ENCODE peak calls at places on chromosomes 11 and 22, in six cellular contexts. P is COLO829; E is stimulated activated effector memory CD8-positive, alpha-beta T cell treated with anti-CD3 and anti-CD28 coated beads, Interleukin-12 subunit alpha, Interleukin-12 subunit beta, amount 100 ng/mL, for 72 hours; R is activated CD4-positive, alpha-beta T cell treated with anti-CD3 and anti-CD28 coated beads for 24 hours; J is RKO; X is activated naive CD8-positive, alpha-beta T cell treated with anti-CD3 and anti-CD28 coated beads, Interleukin-2, amount 50 U/mL, for 24 hours. Y is an unnamed sample.

GRCh38 chr22:27386186-27386585 is 415.4 kb downstream of the MN1 start:
- DNase-seq in P (no peak), E (no peak), R (no peak), J (no peak), X (no peak), Y (peak; percentile 38)

GRCh38 chr11:44775366-44776356 is 48.9 kb downstream of the TSPAN18 start:
- DNase-seq in P (peak; percentile 60), E (peak; percentile 68), R (peak; percentile 53), J (peak; percentile 58), X (peak; percentile 65), Y (peak; percentile 80)

GRCh38 chr11:129247129-129247528 is 55.0 kb upstream of the ARHGAP32 start:
- DNase-seq in P (peak; percentile 40), E (no peak), R (no peak), J (no peak), X (no peak), Y (no peak)

GRCh38 chr11:14973621-14974020 is 1.5 kb upstream of the CALCA start:
- DNase-seq in P (no peak), E (peak; percentile 62), R (no peak), J (no peak), X (peak; percentile 37), Y (no peak)

GRCh38 chr11:4167758-4168157 is 73.2 kb downstream of the RRM1 start:
- DNase-seq in P (no peak), E (peak; percentile 45), R (no peak), J (no peak), X (no peak), Y (no peak)

GRCh38 chr11:57359896-57360690 is 20.9 kb downstream of the PRG3 start:
- DNase-seq in P (no peak), E (no peak), R (no peak), J (no peak), X (no peak), Y (no peak)

GRCh38 chr11:73969091-73969490 is 13.6 kb downstream of the UCP2 start:
- DNase-seq in P (no peak), E (no peak), R (no peak), J (no peak), X (no peak), Y (no peak)

GRCh38 chr11:2898366-2899079 is 12.9 kb upstream of the CDKN1C start:
- DNase-seq in P (peak; percentile 96), E (peak; percentile 77), R (peak; percentile 36), J (peak; percentile 97), X (peak; percentile 62), Y (no peak)

GRCh38 chr11:44094260-44094868 is 1.1 kb upstream of the EXT2 start:
- DNase-seq in P (peak; percentile 91), E (peak; percentile 84), R (peak; percentile 73), J (peak; percentile 83), X (peak; percentile 86), Y (peak; percentile 79)

Y was measured in ecto neural progenitor cell.